ENCODE peak calls at places on chromosomes 3 and 15, in seven cellular contexts. Y, G, W, C, T, K and I are unnamed samples.

GRCh38 chr3:13262493-13263211 is 157.5 kb downstream of the NUP210 start:
- DNase-seq in Y (no peak), G (no peak), W (no peak), C (no peak), T (peak; percentile 18), K (peak; percentile 61), I (no peak)

GRCh38 chr3:44058022-44058867 is 183.4 kb upstream of the TOPAZ1 start:
- DNase-seq in Y (no peak), G (no peak), W (no peak), C (no peak), T (peak; percentile 72), K (no peak), I (no peak)

GRCh38 chr15:79366691-79367090 is 55.8 kb downstream of the TMED3 start:
- DNase-seq in Y (no peak), G (no peak), W (no peak), C (no peak), T (no peak), K (no peak), I (no peak)

GRCh38 chr15:62428851-62429250 is 263.8 kb upstream of the C2CD4B start:
- DNase-seq in Y (no peak), G (no peak), W (no peak), C (no peak), T (no peak), K (no peak), I (no peak)

GRCh38 chr15:56150204-56150603 is 93.5 kb downstream of the RFX7 start:
- DNase-seq in Y (no peak), G (no peak), W (no peak), C (peak; percentile 10), T (no peak), K (no peak), I (no peak)

GRCh38 chr3:126568776-126569342 is 10.1 kb upstream of the C3orf22 start:
- DNase-seq in Y (no peak), G (no peak), W (no peak), C (no peak), T (no peak), K (no peak), I (no peak)

GRCh38 chr3:126553284-126553811 is 5.4 kb downstream of the C3orf22 start:
- DNase-seq in Y (no peak), G (no peak), W (no peak), C (no peak), T (no peak), K (peak; percentile 2), I (no peak)

GRCh38 chr3:46664188-46664970 is 29.1 kb downstream of the ALS2CL start:
- DNase-seq in Y (no peak), G (no peak), W (peak; percentile 3), C (no peak), T (no peak), K (no peak), I (no peak)

GRCh38 chr15:28881170-28881569 is 4.6 kb upstream of the APBA2 start:
- DNase-seq in Y (no peak), G (no peak), W (no peak), C (no peak), T (no peak), K (no peak), I (no peak)

GRCh38 chr3:123611077-123611476 is 26.2 kb upstream of the HACD2 start:
- DNase-seq in Y (no peak), G (no peak), W (no peak), C (no peak), T (no peak), K (no peak), I (no peak)

GRCh38 chr3:59106085-59106629 is 56.3 kb upstream of the CFAP20DC start:
- DNase-seq in Y (no peak), G (no peak), W (no peak), C (no peak), T (no peak), K (no peak), I (no peak)

GRCh38 chr3:118882353-118882947 is 152.2 kb downstream of the IGSF11 start:
- DNase-seq in Y (peak; percentile 23), G (peak; percentile 79), W (peak; percentile 51), C (peak; percentile 77), T (peak; percentile 76), K (peak; percentile 71), I (peak; percentile 74)

GRCh38 chr3:71702131-71703024 is 22.8 kb downstream of the EIF4E3 start:
- DNase-seq in Y (no peak), G (no peak), W (no peak), C (no peak), T (peak; percentile 37), K (no peak), I (no peak)

GRCh38 chr3:40996827-40997710 is 202.2 kb upstream of the CTNNB1 start:
- DNase-seq in Y (no peak), G (no peak), W (no peak), C (peak; percentile 21), T (no peak), K (no peak), I (no peak)

GRCh38 chr3:165185707-165186327 is 10.4 kb downstream of the SLITRK3 start:
- DNase-seq in Y (peak; percentile 12), G (no peak), W (peak; percentile 29), C (peak; percentile 53), T (peak; percentile 78), K (peak; percentile 67), I (peak; percentile 56)

GRCh38 chr3:61624300-61624699 is 62.9 kb downstream of the PTPRG start:
- DNase-seq in Y (no peak), G (no peak), W (no peak), C (no peak), T (no peak), K (no peak), I (no peak)

GRCh38 chr3:172776049-172776717 is 25.7 kb downstream of the ECT2 start:
- DNase-seq in Y (no peak), G (no peak), W (no peak), C (no peak), T (peak; percentile 5), K (no peak), I (no peak)

GRCh38 chr3:27629381-27629780 is 92.7 kb downstream of the EOMES start:
- DNase-seq in Y (no peak), G (no peak), W (no peak), C (no peak), T (peak; percentile 17), K (no peak), I (no peak)

GRCh38 chr3:196341142-196341541 is 3.0 kb upstream of the TM4SF19 start:
- DNase-seq in Y (no peak), G (no peak), W (no peak), C (no peak), T (peak; percentile 70), K (no peak), I (no peak)

GRCh38 chr15:45021331-45021730 is 1.7 kb upstream of the SORD start:
- DNase-seq in Y (no peak), G (no peak), W (no peak), C (no peak), T (peak; percentile 2), K (no peak), I (no peak)

GRCh38 chr15:45026646-45027045 is 3.7 kb downstream of the SORD start:
- DNase-seq in Y (no peak), G (no peak), W (no peak), C (no peak), T (no peak), K (no peak), I (no peak)

GRCh38 chr15:45027220-45027619 is 4.2 kb downstream of the SORD start:
- DNase-seq in Y (no peak), G (no peak), W (no peak), C (no peak), T (no peak), K (no peak), I (no peak)

GRCh38 chr15:45023659-45024320 is 795 bp downstream of the SORD start:
- DNase-seq in Y (no peak), G (no peak), W (no peak), C (no peak), T (peak; percentile 57), K (no peak), I (no peak)

GRCh38 chr15:45022871-45023658 is at the start of gene SORD:
- DNase-seq in Y (peak; percentile 93), G (peak; percentile 94), W (peak; percentile 91), C (peak; percentile 99), T (peak; percentile 92), K (peak; percentile 95), I (peak; percentile 96)
- TF ChIP-seq CTCF in Y (no peak), G (no peak), W (no peak), C (no peak), T (no peak), K (no peak), I (no peak)

GRCh38 chr15:58308742-58309355 is 122.9 kb upstream of the LIPC start:
- DNase-seq in Y (no peak), G (no peak), W (no peak), C (no peak), T (no peak), K (no peak), I (no peak)
- TF ChIP-seq CTCF in Y (no peak), G (no peak), W (no peak), C (no peak), T (no peak), K (peak; percentile 19), I (no peak)

GRCh38 chr3:32336123-32336518 is 55.5 kb upstream of the CMTM7 start:
- DNase-seq in Y (no peak), G (no peak), W (no peak), C (no peak), T (no peak), K (no peak), I (no peak)

GRCh38 chr3:32335365-32336122 is 56.1 kb upstream of the CMTM7 start:
- DNase-seq in Y (no peak), G (no peak), W (no peak), C (no peak), T (no peak), K (no peak), I (no peak)

GRCh38 chr3:32337501-32337900 is 54.2 kb upstream of the CMTM7 start:
- DNase-seq in Y (no peak), G (no peak), W (no peak), C (no peak), T (no peak), K (no peak), I (no peak)

GRCh38 chr3:32340039-32340438 is 51.6 kb upstream of the CMTM7 start:
- DNase-seq in Y (no peak), G (no peak), W (peak; percentile 17), C (peak; percentile 21), T (peak; percentile 55), K (peak; percentile 33), I (peak; percentile 26)

GRCh38 chr3:32334675-32335074 is 57.0 kb upstream of the CMTM7 start:
- DNase-seq in Y (no peak), G (no peak), W (no peak), C (peak; percentile 54), T (peak; percentile 20), K (peak; percentile 25), I (no peak)
- TF ChIP-seq CTCF in Y (no peak), G (no peak), W (peak; percentile 14), C (peak; percentile 34), T (peak; percentile 24), K (peak; percentile 12), I (peak; percentile 34)

DNA sequence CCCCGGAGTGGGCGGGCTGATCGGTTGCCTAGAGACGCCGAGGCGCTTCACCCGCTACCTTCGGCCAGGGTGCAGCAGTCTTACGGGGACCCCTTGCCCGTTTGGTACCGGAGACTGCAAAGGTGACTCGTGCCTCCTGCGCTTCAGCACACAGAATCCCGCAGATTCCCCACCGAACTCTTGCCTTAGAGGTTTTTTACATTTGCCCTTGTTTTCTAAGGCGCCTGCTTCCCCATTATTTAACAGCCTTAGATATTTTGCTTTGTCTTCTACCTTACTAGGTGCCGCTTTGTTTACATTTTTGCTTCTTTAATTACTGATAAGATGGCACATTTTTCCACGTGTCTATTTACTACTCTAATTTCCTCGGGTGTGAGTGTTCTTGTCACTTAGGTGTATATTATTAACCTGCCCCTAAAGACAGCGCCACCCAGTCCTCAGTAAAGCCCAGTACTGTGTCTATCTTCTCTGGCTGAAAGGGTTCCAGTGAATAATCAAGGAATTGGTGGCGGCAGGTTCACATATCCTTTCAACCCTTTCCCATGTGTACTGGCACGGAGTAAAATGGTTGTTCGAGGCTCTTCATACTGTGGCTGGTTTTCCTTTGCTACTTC is 563 bp upstream of the CEP152 start:
- DNase-seq in Y (no peak), G (no peak), W (no peak), C (no peak), T (no peak), K (no peak), I (no peak)
- TF ChIP-seq CTCF in Y (no peak), G (no peak), W (no peak), C (no peak), T (no peak), K (no peak), I (no peak)